ENCODE peak calls at places on chromosomes 13 and 19, in seven cellular contexts. L, R, N, H, B, U and K are unnamed samples. For H3K4me1, the result is how much of the 10 kb centered on the place peaks cover.

GRCh38 chr19:32599258-32599657 is 18.3 kb downstream of the PDCD5 start:
- DNase-seq in L (no peak), R (no peak), N (no peak), H (no peak), B (no peak), U (no peak), K (no peak)

GRCh38 chr13:114096031-114096485 is 36.4 kb downstream of the RASA3 start:
- DNase-seq in L (no peak), R (no peak), N (no peak), H (peak), B (no peak), U (peak), K (no peak)

GRCh38 chr13:113119822-113120189 is 2.8 kb upstream of the F10 start:
- DNase-seq in L (no peak), R (no peak), N (no peak), H (no peak), B (no peak), U (no peak), K (no peak)

GRCh38 chr19:52248256-52248655 is 21.1 kb upstream of the ZNF766 start:
- DNase-seq in L (peak), R (peak), N (peak), H (no peak), B (peak), U (no peak), K (peak)

GRCh38 chr13:30906411-30906990 is 430 bp downstream of the MEDAG start:
- DNase-seq in L (no peak), R (no peak), N (peak), H (peak), B (peak), U (no peak), K (no peak)

GRCh38 chr19:46080561-46080960 is 39.8 kb upstream of the IGFL4 start:
- DNase-seq in L (no peak), R (no peak), N (no peak), H (no peak), B (no peak), U (no peak), K (no peak)

GRCh38 chr19:44883962-44884361 is 7.1 kb upstream of the TOMM40 start:
- DNase-seq in L (no peak), R (no peak), N (no peak), H (no peak), B (no peak), U (no peak), K (no peak)

GRCh38 chr13:23074054-23074805 is 106.5 kb upstream of the SGCG start:
- DNase-seq in L (no peak), R (no peak), N (no peak), H (no peak), B (no peak), U (no peak), K (no peak)

GRCh38 chr19:46040952-46041500 is at the start of gene IGFL4:
- DNase-seq in L (no peak), R (peak), N (no peak), H (no peak), B (no peak), U (no peak), K (no peak)

GRCh38 chr13:98565726-98566577 is 11.0 kb downstream of the STK24 start:
- DNase-seq in L (no peak), R (no peak), N (peak), H (peak), B (no peak), U (no peak), K (no peak)

GRCh38 chr19:49921871-49922755 is 6.9 kb upstream of the ATF5 start:
- DNase-seq in L (no peak), R (no peak), N (no peak), H (no peak), B (no peak), U (no peak), K (no peak)

GRCh38 chr13:114031631-114032030 is 57.8 kb upstream of the C13orf46 start:
- DNase-seq in L (no peak), R (no peak), N (peak), H (no peak), B (no peak), U (no peak), K (no peak)

GRCh38 chr13:30466841-30467252 is 1.1 kb upstream of the HMGB1 start:
- DNase-seq in L (peak), R (peak), N (no peak), H (no peak), B (no peak), U (no peak), K (no peak)

GRCh38 chr13:37747071-37747612 is 122.4 kb downstream of the TRPC4 start:
- DNase-seq in L (no peak), R (no peak), N (no peak), H (no peak), B (no peak), U (no peak), K (no peak)

GRCh38 chr19:1811942-1812425 is at the start of gene ATP8B3:
- DNase-seq in L (no peak), R (no peak), N (peak), H (no peak), B (no peak), U (no peak), K (peak)
- H3K4me3 ChIP-seq in L (peak), R (peak), N (peak), H (peak), B (peak), U (peak), K (peak)

DNA sequence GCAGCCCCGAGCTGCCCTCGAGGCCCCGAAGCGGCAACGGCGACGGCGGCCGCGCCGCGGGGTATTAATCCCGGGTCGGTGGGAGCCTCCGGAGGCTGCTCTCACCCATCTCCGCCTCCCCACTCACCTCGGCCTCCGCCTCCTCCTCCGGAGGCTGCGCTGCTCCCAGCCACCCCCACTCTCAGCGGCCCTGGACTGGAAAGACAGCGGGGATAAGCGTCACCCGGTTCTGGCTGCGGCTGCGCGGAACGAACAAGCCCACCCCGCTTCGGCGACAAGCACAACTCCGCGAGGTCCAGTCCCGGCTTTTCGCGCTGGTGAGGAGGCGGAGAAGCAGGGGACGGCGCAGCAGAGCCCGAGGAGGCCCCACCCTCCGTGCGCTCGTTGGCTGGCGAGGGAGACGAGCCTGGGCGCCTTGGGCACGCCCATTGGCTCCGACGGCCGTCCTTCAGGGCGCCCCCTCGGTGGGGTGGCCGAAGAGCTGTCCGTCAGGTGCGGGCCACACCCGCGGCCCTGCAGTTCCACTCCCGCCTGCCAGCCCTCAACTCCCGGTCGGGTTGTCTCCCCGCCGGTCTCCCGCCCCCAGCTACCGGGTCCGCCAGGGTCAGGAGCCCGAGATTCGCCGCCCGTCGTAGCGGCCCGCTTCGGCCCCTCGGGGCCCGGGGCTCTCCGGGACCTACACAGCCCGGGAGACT is at the start of gene ZMYM5:
- DNase-seq in L (peak), R (peak), N (peak), H (peak), B (peak), U (peak), K (peak)
- H3K4me1 ChIP-seq in L (under half), R (under half), N (under half), H (under half), B (under half), U (under half), K (under half)

DNA sequence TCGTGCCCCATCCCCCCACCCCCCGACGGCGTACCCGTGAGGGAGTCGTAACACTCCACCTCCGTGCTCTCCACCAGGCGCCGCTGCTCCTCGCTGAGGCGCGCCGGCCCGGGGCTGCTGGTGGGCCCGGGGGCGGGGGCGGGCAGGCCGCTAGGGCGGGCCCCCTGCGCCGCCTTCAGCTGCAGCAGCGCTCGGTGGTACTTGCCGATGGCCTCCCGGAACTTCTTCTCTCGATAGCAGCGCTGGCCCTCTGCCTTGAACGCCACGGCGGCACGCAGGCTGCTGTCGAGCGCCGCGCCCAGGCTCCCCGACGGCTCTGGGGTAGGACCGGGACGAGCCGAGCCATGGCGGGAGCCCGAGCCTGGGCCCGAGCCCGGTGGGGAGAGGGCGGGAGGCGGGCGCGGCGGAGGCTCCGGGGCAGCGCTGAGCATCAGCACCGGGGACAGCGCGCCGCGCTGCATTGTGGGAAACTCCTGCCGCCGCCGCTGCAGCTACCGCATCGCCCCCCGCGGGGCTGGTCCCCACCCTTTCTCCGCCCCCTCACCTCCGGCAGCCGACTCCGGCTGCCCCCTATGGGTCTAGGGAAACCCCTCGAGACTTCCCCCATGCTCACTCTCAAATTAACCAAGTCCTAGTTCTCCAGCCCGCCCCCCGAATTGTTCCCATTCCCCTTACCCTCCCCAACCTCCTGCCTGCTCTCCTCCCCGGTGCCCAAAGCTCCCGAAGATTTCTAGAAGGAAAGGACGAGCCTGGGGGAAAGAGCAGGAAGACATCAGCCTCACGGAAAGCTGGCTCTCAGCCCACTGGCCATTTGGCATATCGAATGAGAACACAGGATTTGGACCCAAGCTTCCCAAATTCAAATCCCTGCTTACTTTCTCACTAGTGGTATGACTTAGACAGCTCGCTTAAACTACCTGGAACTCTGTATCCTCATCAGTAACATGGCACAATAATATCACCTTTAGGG is at the start of gene TTC9B:
- DNase-seq in L (no peak), R (peak), N (no peak), H (no peak), B (peak), U (no peak), K (peak)
- H3K27ac ChIP-seq in L (no peak), R (no peak), N (no peak), H (no peak), B (no peak), U (no peak), K (no peak)

DNA sequence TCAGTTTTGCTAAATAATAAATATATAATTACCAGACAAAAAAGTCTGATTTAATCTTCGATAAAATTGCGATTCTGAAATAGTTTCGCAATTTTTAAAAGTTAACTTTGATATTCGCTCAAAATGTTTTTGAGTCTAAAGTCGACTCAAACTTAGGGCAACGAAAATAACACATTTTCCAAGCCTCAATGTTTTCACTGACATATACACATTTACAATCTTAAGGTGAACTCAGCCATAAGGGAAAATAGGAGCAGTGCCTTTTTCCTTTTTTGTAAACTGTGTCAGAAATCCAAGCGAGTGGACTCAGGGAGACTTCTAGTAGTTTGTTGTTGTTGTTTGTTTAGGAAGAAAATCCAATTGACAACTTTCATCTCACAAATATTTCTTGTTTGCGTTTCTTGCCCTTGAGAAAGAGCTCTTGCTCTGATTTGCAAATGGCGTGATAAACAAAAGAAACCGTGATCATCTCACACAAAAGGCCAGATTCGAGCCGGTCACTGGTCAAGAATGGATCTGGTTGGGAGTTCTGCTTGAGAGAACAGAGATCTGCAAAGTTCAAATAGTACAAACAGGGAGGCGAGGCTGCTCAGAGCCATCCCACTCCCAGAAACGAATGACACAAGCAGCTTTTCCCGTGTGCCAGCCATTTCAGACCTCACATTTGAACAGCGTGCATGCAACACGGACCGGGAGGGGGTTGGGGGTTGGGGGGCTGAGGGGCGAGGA is 2.1 kb downstream of the SOX21 start:
- DNase-seq in L (no peak), R (no peak), N (no peak), H (no peak), B (no peak), U (no peak), K (no peak)
- H3K4me3 ChIP-seq in L (no peak), R (no peak), N (no peak), H (no peak), B (no peak), U (no peak), K (no peak)